ENCODE peak calls at places on chromosome 20, in seven cellular contexts. P is left ventricle myocardium inferior, R is sigmoid colon, G is cardiac muscle cell, K is psoas muscle, B is ovary, F is kidney epithelial cell. A is an unnamed sample.

GRCh38 chr20:57374931-57375651 is 16.1 kb upstream of the RBM38 start:
- DNase-seq in P (no peak), R (peak; percentile 70), G (no peak), K (no peak), B (no peak), F (no peak), A (no peak)

GRCh38 chr20:38057351-38057972 is 23.9 kb downstream of the RPRD1B start:
- DNase-seq in P (peak; percentile 86), R (peak; percentile 89), G (peak; percentile 96), K (peak; percentile 84), B (peak; percentile 89), F (no peak), A (peak; percentile 82)

GRCh38 chr20:6008254-6008653 is 45.6 kb downstream of the LRRN4 start:
- DNase-seq in P (no peak), R (peak; percentile 82), G (peak; percentile 22), K (peak; percentile 60), B (peak; percentile 58), F (peak; percentile 79), A (peak; percentile 98)

GRCh38 chr20:59147197-59147596 is 16.4 kb upstream of the ZNF831 start:
- DNase-seq in P (peak; percentile 35), R (no peak), G (peak; percentile 5), K (no peak), B (no peak), F (no peak), A (no peak)

GRCh38 chr20:17460119-17460518 is 71.1 kb downstream of the BFSP1 start:
- DNase-seq in P (no peak), R (no peak), G (no peak), K (no peak), B (no peak), F (no peak), A (no peak)

GRCh38 chr20:40640667-40641066 is 48.4 kb downstream of the MAFB start:
- DNase-seq in P (no peak), R (no peak), G (no peak), K (no peak), B (no peak), F (no peak), A (no peak)

GRCh38 chr20:22379472-22379871 is 204.9 kb downstream of the FOXA2 start:
- DNase-seq in P (no peak), R (no peak), G (no peak), K (no peak), B (no peak), F (peak; percentile 48), A (peak; percentile 65)

GRCh38 chr20:22492497-22492896 is 91.9 kb downstream of the FOXA2 start:
- DNase-seq in P (no peak), R (no peak), G (no peak), K (no peak), B (no peak), F (no peak), A (no peak)

GRCh38 chr20:31894980-31895675 is 24.7 kb downstream of the TTLL9 start:
- DNase-seq in P (peak; percentile 29), R (peak; percentile 86), G (peak; percentile 73), K (peak; percentile 23), B (no peak), F (no peak), A (peak; percentile 73)

GRCh38 chr20:25282796-25283195 is 34.9 kb downstream of the PYGB start:
- DNase-seq in P (no peak), R (peak; percentile 51), G (no peak), K (no peak), B (no peak), F (no peak), A (no peak)

GRCh38 chr20:13816757-13817156 is 31.9 kb downstream of the NDUFAF5 start:
- DNase-seq in P (no peak), R (no peak), G (no peak), K (no peak), B (no peak), F (no peak), A (no peak)

GRCh38 chr20:57329608-57330221 is at the start of gene SPO11:
- DNase-seq in P (no peak), R (no peak), G (peak; percentile 61), K (no peak), B (no peak), F (no peak), A (no peak)

GRCh38 chr20:31593221-31594001 is 11.7 kb upstream of the ID1 start:
- DNase-seq in P (no peak), R (no peak), G (no peak), K (no peak), B (no peak), F (peak; percentile 90), A (peak; percentile 80)

GRCh38 chr20:37406010-37406998 is 60.4 kb downstream of the SRC start:
- DNase-seq in P (peak; percentile 51), R (no peak), G (peak; percentile 64), K (peak; percentile 52), B (peak; percentile 67), F (no peak), A (peak; percentile 25)

GRCh38 chr20:48489656-48490055 is 338.1 kb downstream of the PREX1 start:
- DNase-seq in P (no peak), R (no peak), G (no peak), K (no peak), B (no peak), F (no peak), A (no peak)

GRCh38 chr20:38321959-38322598 is 18.1 kb downstream of the BPI start:
- DNase-seq in P (no peak), R (peak; percentile 72), G (peak; percentile 70), K (no peak), B (peak; percentile 56), F (no peak), A (peak; percentile 83)

GRCh38 chr20:4766631-4767030 is 44.9 kb downstream of the PRND start:
- DNase-seq in P (no peak), R (no peak), G (no peak), K (no peak), B (no peak), F (no peak), A (no peak)

GRCh38 chr20:3213226-3213625 is 3.9 kb downstream of the ITPA start:
- DNase-seq in P (no peak), R (no peak), G (no peak), K (no peak), B (no peak), F (no peak), A (no peak)

GRCh38 chr20:35738410-35739179 is 3.5 kb downstream of the RBM39 start:
- DNase-seq in P (no peak), R (no peak), G (no peak), K (no peak), B (no peak), F (no peak), A (no peak)

GRCh38 chr20:17059465-17059864 is 167.4 kb upstream of the PCSK2 start:
- DNase-seq in P (no peak), R (no peak), G (no peak), K (no peak), B (no peak), F (no peak), A (no peak)

GRCh38 chr20:13567663-13568062 is 71.1 kb downstream of the TASP1 start:
- DNase-seq in P (no peak), R (no peak), G (no peak), K (no peak), B (no peak), F (no peak), A (peak; percentile 47)

GRCh38 chr20:56343861-56344381 is 14.9 kb upstream of the FAM210B start:
- DNase-seq in P (no peak), R (no peak), G (peak; percentile 72), K (peak; percentile 22), B (peak; percentile 74), F (no peak), A (peak; percentile 58)

GRCh38 chr20:49539481-49540231 is 28.3 kb downstream of the PTGIS start:
- DNase-seq in P (no peak), R (no peak), G (no peak), K (no peak), B (no peak), F (no peak), A (no peak)

GRCh38 chr20:19885981-19886665 is 128.1 kb downstream of the RIN2 start:
- DNase-seq in P (peak; percentile 58), R (peak; percentile 79), G (peak; percentile 21), K (peak; percentile 58), B (peak; percentile 67), F (no peak), A (peak; percentile 45)

GRCh38 chr20:1858859-1859258 is 36.3 kb upstream of the SIRPA start:
- DNase-seq in P (no peak), R (no peak), G (no peak), K (no peak), B (no peak), F (no peak), A (peak; percentile 28)

DNA sequence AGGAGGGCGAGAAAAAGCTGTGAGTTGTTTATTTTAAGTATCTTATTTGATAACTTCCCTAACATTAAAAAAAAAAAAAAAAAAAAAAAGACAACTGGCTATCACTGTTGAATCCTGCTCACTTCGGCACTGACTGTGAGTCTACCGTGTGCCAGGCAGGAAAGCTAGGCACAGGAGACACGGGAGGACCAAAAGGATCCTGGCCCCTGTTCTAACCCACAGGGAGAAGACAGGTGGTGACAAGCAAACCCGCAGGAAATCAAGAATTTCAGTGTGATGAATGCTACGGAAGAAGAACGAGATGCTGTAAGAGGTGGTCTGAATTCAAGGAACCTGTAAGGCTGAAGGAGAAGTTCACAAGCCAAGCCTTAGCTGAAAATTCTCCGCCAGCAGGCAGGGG is 94.7 kb upstream of the NFATC2 start:
- DNase-seq in P (no peak), R (no peak), G (no peak), K (no peak), B (no peak), F (no peak), A (no peak)
- H3K4me3 ChIP-seq in P (no peak overlapping the region), R (no peak overlapping the region), G (no peak overlapping the region), K (no peak overlapping the region), B (no peak overlapping the region), F (no peak overlapping the region), A (no peak overlapping the region)

GRCh38 chr20:34299925-34300806 is 3.0 kb downstream of the AHCY start:
- DNase-seq in P (no peak), R (no peak), G (no peak), K (no peak), B (no peak), F (no peak), A (no peak)

GRCh38 chr20:34302723-34303528 is at the start of gene AHCY:
- DNase-seq in P (peak; percentile 97), R (peak; percentile 98), G (peak; percentile 97), K (peak; percentile 97), B (peak; percentile 96), F (peak; percentile 91), A (peak; percentile 97)

GRCh38 chr20:34301587-34302311 is 1.4 kb downstream of the AHCY start:
- DNase-seq in P (no peak), R (no peak), G (no peak), K (no peak), B (peak; percentile 43), F (no peak), A (no peak)

GRCh38 chr20:34300809-34301586 is 2.2 kb downstream of the AHCY start:
- DNase-seq in P (peak; percentile 28), R (no peak), G (peak; percentile 79), K (no peak), B (no peak), F (no peak), A (no peak)

GRCh38 chr20:34302312-34302722 is 838 bp downstream of the AHCY start:
- DNase-seq in P (no peak), R (no peak), G (no peak), K (no peak), B (no peak), F (no peak), A (peak; percentile 24)
- TF ChIP-seq CTCF in P (no peak), R (no peak), G (peak; percentile 9), K (no peak), B (peak; percentile 25), F (no peak), A (peak; percentile 13)

GRCh38 chr20:44736170-44737021 is 9.3 kb upstream of the KCNK15 start:
- DNase-seq in P (no peak), R (peak; percentile 88), G (peak; percentile 72), K (no peak), B (peak; percentile 58), F (no peak), A (peak; percentile 90)
- H3K4me3 ChIP-seq in P (no peak overlapping the region), R (no peak overlapping the region), G (no peak overlapping the region), K (no peak overlapping the region), B (no peak overlapping the region), F (no peak overlapping the region), A (no peak overlapping the region)

GRCh38 chr20:10972219-10972860 is 298.5 kb upstream of the JAG1 start:
- DNase-seq in P (no peak), R (no peak), G (no peak), K (no peak), B (no peak), F (no peak), A (no peak)
- TF ChIP-seq CTCF in P (no peak), R (no peak), G (no peak), K (no peak), B (no peak), F (no peak), A (no peak)

A was measured in cardiac fibroblast.